ENCODE peak calls at places on chromosomes 4 and X, in six cellular contexts. N is COR-L47; M is type B pancreatic cell; B is stimulated activated CD8-positive, alpha-beta memory T cell treated with anti-CD3 and anti-CD28 coated beads, Interleukin-2, amount 100 ng/mL, for 1 hour; T is mesendoderm; Q is T-cell. Z is an unnamed sample.
A peak's percentile ranks its signal among the peaks of the same experiment; 100 is the strongest.

GRCh38 chr4:2364654-2365053 is 53.8 kb downstream of the ZFYVE28 start:
- DNase-seq in N (no peak), M (no peak), B (peak; percentile 31), T (no peak), Q (peak; percentile 33), Z (peak; percentile 0)

GRCh38 chr4:109730294-109731051 is 603 bp upstream of the PLA2G12A start:
- DNase-seq in B (no peak), Q (no peak), N (peak; percentile 44), T (peak; percentile 77), M (peak; percentile 72), Z (no peak)

GRCh38 chrX:42771836-42772335 is 6.1 kb downstream of the PPP1R2C start:
- DNase-seq in Q (no peak), M (no peak), N (no peak), T (no peak), B (no peak), Z (no peak)

GRCh38 chr4:147174561-147174960 is 228.9 kb upstream of the TTC29 start:
- DNase-seq in M (no peak), N (no peak), Q (no peak), T (no peak), B (no peak), Z (no peak)

GRCh38 chr4:6873792-6874461 is 35.7 kb upstream of the TBC1D14 start:
- DNase-seq in Q (peak; percentile 65), B (peak; percentile 72), T (peak; percentile 70), M (no peak), N (peak; percentile 51), Z (peak; percentile 24)

GRCh38 chrX:10239611-10240064 is 82.9 kb downstream of the CLCN4 start:
- DNase-seq in B (no peak), Q (no peak), M (no peak), N (no peak), T (no peak), Z (no peak)

GRCh38 chr4:120874792-120875774 is 47.4 kb downstream of the PRDM5 start:
- DNase-seq in N (no peak), M (no peak), Q (no peak), B (no peak), T (peak; percentile 64), Z (no peak)

GRCh38 chr4:46146993-46147392 is 23.1 kb upstream of the GABRG1 start:
- DNase-seq in N (no peak), Q (no peak), M (no peak), B (no peak), T (peak; percentile 49), Z (no peak)

GRCh38 chr4:102598102-102598758 is 97.1 kb downstream of the NFKB1 start:
- DNase-seq in N (no peak), B (no peak), T (no peak), Q (no peak), M (no peak), Z (no peak)

GRCh38 chr4:123596805-123597204 is 200.2 kb downstream of the SPRY1 start:
- DNase-seq in B (no peak), M (no peak), T (no peak), Q (no peak), N (no peak), Z (no peak)

GRCh38 chr4:158850800-158851644 is 82.2 kb downstream of the FNIP2 start:
- DNase-seq in B (no peak), T (no peak), Q (no peak), M (no peak), N (no peak), Z (no peak)

GRCh38 chrX:82734140-82734539 is 774.0 kb upstream of the POU3F4 start:
- DNase-seq in Q (no peak), N (no peak), B (no peak), M (no peak), T (no peak), Z (no peak)

GRCh38 chr4:99723555-99724450 is 66.2 kb upstream of the C4orf54 start:
- DNase-seq in T (peak; percentile 46), Q (no peak), B (no peak), M (no peak), N (peak; percentile 48), Z (no peak)

GRCh38 chr4:118586357-118586790 is 98.8 kb upstream of the METTL14 start:
- DNase-seq in M (no peak), T (no peak), Q (no peak), B (no peak), N (no peak), Z (no peak)

GRCh38 chrX:130071611-130072349 is 38.5 kb downstream of the ELF4 start:
- DNase-seq in M (no peak), Q (no peak), N (no peak), T (no peak), B (no peak), Z (no peak)

GRCh38 chr4:10079951-10080873 is 36.4 kb downstream of the WDR1 start:
- DNase-seq in M (no peak), B (no peak), T (no peak), N (no peak), Q (no peak), Z (no peak)

GRCh38 chr4:56656346-56656643 is 24.8 kb downstream of the HOPX start:
- DNase-seq in Q (peak; percentile 13), T (no peak), M (no peak), N (no peak), B (no peak), Z (no peak)

GRCh38 chrX:140434347-140434746 is 70.5 kb downstream of the SOX3 start:
- DNase-seq in Q (no peak), B (no peak), N (no peak), M (no peak), T (peak; percentile 8), Z (no peak)

GRCh38 chr4:83535945-83536648 is at the start of gene GPAT3:
- DNase-seq in M (peak; percentile 77), N (peak; percentile 76), T (peak; percentile 71), B (peak; percentile 48), Q (peak; percentile 31), Z (peak; percentile 4)

GRCh38 chrX:48511561-48511960 is 2.8 kb downstream of the PORCN start:
- DNase-seq in B (no peak), Q (no peak), T (peak; percentile 41), M (no peak), N (no peak), Z (no peak)

GRCh38 chr4:128394778-128395177 is 107.2 kb upstream of the PGRMC2 start:
- DNase-seq in T (no peak), Q (no peak), M (no peak), N (no peak), B (no peak), Z (no peak)

GRCh38 chr4:103098746-103099421 is 750 bp downstream of the BDH2 start:
- DNase-seq in N (no peak), B (no peak), M (no peak), Q (no peak), T (no peak), Z (no peak)

GRCh38 chrX:47272013-47272408 is 39.2 kb downstream of the USP11 start:
- DNase-seq in B (no peak), M (no peak), T (no peak), N (no peak), Q (no peak), Z (no peak)

GRCh38 chrX:110316351-110317078 is 1.4 kb downstream of the AMMECR1 start:
- DNase-seq in Q (no peak), B (no peak), N (no peak), T (peak; percentile 1), M (no peak), Z (no peak)

GRCh38 chr4:155888171-155888570 is 15.3 kb upstream of the TDO2 start:
- DNase-seq in M (no peak), B (no peak), N (no peak), Q (no peak), T (no peak), Z (no peak)

GRCh38 chrX:105701310-105702052 is 120.9 kb upstream of the NRK start:
- DNase-seq in N (no peak), Q (no peak), B (no peak), M (no peak), T (peak; percentile 14), Z (no peak)

GRCh38 chr4:28518781-28519180 is 1658.1 kb downstream of the STIM2 start:
- DNase-seq in T (no peak), Q (no peak), B (no peak), N (no peak), M (no peak), Z (no peak)

GRCh38 chr4:188869581-188869980 is 730.3 kb downstream of the TRIML1 start:
- DNase-seq in B (no peak), T (no peak), M (no peak), N (no peak), Q (no peak), Z (no peak)

GRCh38 chr4:5050520-5050955 is 742 bp upstream of the STK32B start:
- DNase-seq in B (no peak), M (peak; percentile 81), T (peak; percentile 89), Q (no peak), N (peak; percentile 38), Z (peak; percentile 4)

GRCh38 chrX:153900806-153901752 is 3.4 kb upstream of the AVPR2 start:
- DNase-seq in N (no peak), Q (no peak), T (peak; percentile 87), M (no peak), B (peak; percentile 24), Z (peak; percentile 55)

GRCh38 chr4:161404346-161405110 is 759.3 kb downstream of the FSTL5 start:
- DNase-seq in N (no peak), M (no peak), B (no peak), T (peak; percentile 21), Q (no peak), Z (no peak)

GRCh38 chr4:77713884-77714283 is 105.3 kb downstream of the CNOT6L start:
- DNase-seq in M (no peak), Q (no peak), N (no peak), B (no peak), T (no peak), Z (no peak)

GRCh38 chr4:118834960-118835895 is 698 bp downstream of the SEC24D start:
- DNase-seq in M (no peak), T (peak; percentile 96), N (peak; percentile 51), B (peak; percentile 9), Q (peak; percentile 9), Z (no peak)

Z was measured in NCI-H774.